ENCODE peak calls at places on chromosomes 12 and 14, in six cellular contexts. H, U, G, M, E and N are unnamed samples.

GRCh38 chr14:61322799-61323290 is 1.5 kb downstream of the PRKCH start:
- DNase-seq in E (no peak), M (no peak), U (no peak), G (peak), H (peak), N (no peak)

GRCh38 chr14:53331247-53331646 is 178.1 kb upstream of the DDHD1 start:
- DNase-seq in E (no peak), G (no peak), U (no peak), H (no peak), M (no peak), N (no peak)

GRCh38 chr14:74882103-74882920 is 596 bp downstream of the DLST start:
- DNase-seq in G (peak), H (peak), E (peak), M (no peak), U (no peak), N (no peak)

GRCh38 chr12:50344245-50344644 is 52.2 kb downstream of the FAM186A start:
- DNase-seq in G (no peak), E (no peak), U (no peak), M (no peak), H (no peak), N (no peak)

GRCh38 chr12:94098466-94098865 is 49.9 kb upstream of the PLXNC1 start:
- DNase-seq in G (no peak), U (no peak), M (no peak), H (no peak), E (no peak), N (no peak)

GRCh38 chr12:45276154-45276553 is 60.3 kb downstream of the ANO6 start:
- DNase-seq in E (no peak), G (no peak), M (no peak), U (no peak), H (no peak), N (no peak)

GRCh38 chr12:15931590-15932053 is 20.5 kb downstream of the DERA start:
- DNase-seq in M (no peak), E (no peak), G (peak), U (no peak), H (no peak), N (no peak)

GRCh38 chr12:65740506-65740872 is 83.8 kb upstream of the HMGA2 start:
- DNase-seq in E (no peak), U (no peak), H (no peak), M (no peak), G (no peak), N (no peak)

GRCh38 chr12:2154050-2154449 is 101.3 kb downstream of the CACNA1C start:
- DNase-seq in H (no peak), U (no peak), G (no peak), E (no peak), M (no peak), N (no peak)

GRCh38 chr14:67420102-67420739 is 8.3 kb upstream of the PLEK2 start:
- DNase-seq in H (no peak), G (no peak), E (no peak), U (no peak), M (no peak), N (no peak)

GRCh38 chr12:109497675-109498074 is 20.2 kb downstream of the UBE3B start:
- DNase-seq in E (no peak), U (no peak), H (no peak), G (no peak), M (no peak), N (no peak)

GRCh38 chr14:92847220-92848148 is 53.4 kb downstream of the GOLGA5 start:
- DNase-seq in H (no peak), U (no peak), G (no peak), M (no peak), E (no peak), N (no peak)

GRCh38 chr12:104463371-104463770 is 6.6 kb downstream of the CHST11 start:
- DNase-seq in U (no peak), E (no peak), H (no peak), M (no peak), G (no peak), N (no peak)

GRCh38 chr12:7935773-7936581 is at the start of gene SLC2A3:
- DNase-seq in G (peak), H (no peak), E (peak), U (no peak), M (no peak), N (peak)

GRCh38 chr14:92603309-92604257 is 90.0 kb downstream of the RIN3 start:
- DNase-seq in U (no peak), E (no peak), M (no peak), H (peak), G (peak), N (no peak)

GRCh38 chr12:27521981-27522380 is 2.0 kb upstream of the PPFIBP1 start:
- DNase-seq in M (no peak), G (no peak), U (no peak), H (no peak), E (no peak), N (no peak)

GRCh38 chr12:62082448-62082847 is 177.8 kb upstream of the USP15 start:
- DNase-seq in H (no peak), U (no peak), G (no peak), E (no peak), M (no peak), N (no peak)

GRCh38 chr12:47965581-47965980 is 2.2 kb downstream of the TMEM106C start:
- DNase-seq in E (no peak), H (no peak), M (no peak), G (no peak), U (no peak), N (no peak)

GRCh38 chr14:75226755-75227544 is 50.5 kb upstream of the TMED10 start:
- DNase-seq in H (no peak), E (no peak), U (no peak), G (no peak), M (no peak), N (no peak)

GRCh38 chr12:78928200-78929074 is 63.9 kb downstream of the SYT1 start:
- DNase-seq in U (no peak), E (no peak), H (no peak), M (no peak), G (peak), N (no peak)

GRCh38 chr12:124917135-124917840 is 2.8 kb upstream of the UBC start:
- DNase-seq in G (peak), H (peak), M (peak), E (peak), U (peak), N (peak)
- TF ChIP-seq CTCF in G (no peak), H (no peak), M (no peak), E (no peak), U (no peak), N (no peak)

DNA sequence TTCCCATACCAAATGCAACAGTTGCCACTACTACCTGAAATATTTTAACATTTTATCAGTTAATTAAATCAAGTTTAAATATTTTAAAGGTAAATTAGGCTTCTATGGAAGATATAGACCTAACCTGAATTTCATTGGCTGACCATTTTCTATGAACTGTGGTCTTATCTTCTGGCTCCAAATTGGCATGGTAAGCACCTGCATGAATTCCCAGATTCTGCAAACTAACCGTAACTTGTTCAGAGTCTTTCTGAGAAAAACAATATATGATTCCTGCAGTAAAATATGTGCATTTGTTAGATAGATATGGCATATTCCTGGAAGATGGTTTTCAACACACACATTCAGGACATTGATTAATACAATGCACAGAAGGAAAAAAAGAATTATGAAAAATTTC is 25.9 kb downstream of the RECQL start:
- DNase-seq in G (no peak), H (no peak), M (no peak), U (no peak), E (no peak), N (no peak)
- TF ChIP-seq CTCF in G (no peak), H (no peak), M (no peak), U (no peak), E (no peak), N (no peak)

GRCh38 chr12:132429932-132430643 is 59.9 kb upstream of the FBRSL1 start:
- DNase-seq in M (peak), G (peak), U (no peak), H (peak), E (no peak), N (peak)
- TF ChIP-seq CTCF in M (no peak), G (no peak), U (no peak), H (no peak), E (no peak), N (no peak)

DNA sequence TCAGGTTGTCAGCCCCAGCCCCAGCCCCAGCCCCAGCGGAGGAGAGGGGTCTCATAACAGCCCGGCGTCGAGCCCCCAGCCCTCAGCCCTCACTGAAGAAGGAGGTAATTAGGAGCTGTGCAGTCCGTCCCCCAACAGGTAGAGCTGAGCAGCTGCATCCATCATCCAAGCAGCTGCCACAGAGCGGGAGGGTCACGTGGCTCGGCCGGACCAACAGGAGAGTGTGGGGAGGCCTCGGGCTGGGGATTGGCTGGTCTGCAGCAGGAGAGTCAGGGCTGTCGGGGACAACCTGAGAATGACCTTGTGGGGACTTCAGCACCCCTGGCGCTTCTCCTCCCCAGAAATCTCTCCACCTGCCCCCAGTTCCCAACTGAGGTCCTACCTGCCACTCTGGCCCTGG is 29.6 kb downstream of the SMUG1 start:
- DNase-seq in G (no peak), M (no peak), U (no peak), E (no peak), H (peak), N (peak)
- TF ChIP-seq CTCF in G (no peak), M (no peak), U (no peak), E (no peak), H (no peak), N (no peak)

DNA sequence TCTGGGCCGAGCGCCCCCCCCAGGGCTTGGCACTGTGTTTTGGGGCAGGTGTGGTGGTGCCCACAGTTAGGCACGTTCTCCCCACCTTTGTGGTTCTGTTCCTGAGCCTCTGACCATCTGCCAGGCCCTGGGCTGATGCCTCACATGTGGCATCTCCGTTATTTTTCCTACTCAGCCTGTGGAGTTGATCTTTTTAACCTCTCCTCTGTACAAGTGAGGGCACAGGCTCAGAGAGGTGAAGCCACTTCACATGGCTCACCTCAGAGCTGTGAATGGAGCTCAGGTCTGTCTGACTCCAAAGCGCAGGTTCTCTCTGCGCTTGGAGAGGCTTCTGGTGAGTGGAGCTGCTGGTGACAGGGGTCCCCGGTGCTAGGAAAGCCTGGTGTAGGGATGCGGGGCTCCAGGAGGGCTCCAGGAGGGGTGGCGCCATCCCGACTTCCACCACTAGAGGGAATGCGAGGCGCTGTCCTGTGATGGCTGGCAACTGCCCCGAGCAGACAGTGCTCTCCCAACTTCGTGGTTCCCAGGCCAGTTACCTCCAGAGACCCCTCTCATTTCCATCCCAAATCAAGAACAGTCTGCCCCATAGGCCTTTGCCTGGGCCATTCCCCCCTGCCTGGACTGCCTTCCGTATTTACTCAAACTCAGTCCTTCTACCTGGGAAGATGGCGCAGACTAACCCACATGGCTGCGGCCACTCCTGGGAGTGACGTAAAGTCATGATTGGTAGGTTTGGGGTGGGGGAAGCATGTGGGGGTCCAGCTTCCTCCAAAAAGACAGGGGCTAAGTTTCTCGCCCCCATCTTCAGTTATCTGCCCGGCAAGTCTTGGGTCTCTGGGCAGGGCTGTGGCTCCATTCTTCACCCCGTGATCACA is 9.9 kb downstream of the BCL7A start:
- DNase-seq in M (peak), E (no peak), U (no peak), G (peak), H (peak), N (peak)
- TF ChIP-seq CTCF in M (peak), E (peak), U (peak), G (peak), H (peak), N (peak)

DNA sequence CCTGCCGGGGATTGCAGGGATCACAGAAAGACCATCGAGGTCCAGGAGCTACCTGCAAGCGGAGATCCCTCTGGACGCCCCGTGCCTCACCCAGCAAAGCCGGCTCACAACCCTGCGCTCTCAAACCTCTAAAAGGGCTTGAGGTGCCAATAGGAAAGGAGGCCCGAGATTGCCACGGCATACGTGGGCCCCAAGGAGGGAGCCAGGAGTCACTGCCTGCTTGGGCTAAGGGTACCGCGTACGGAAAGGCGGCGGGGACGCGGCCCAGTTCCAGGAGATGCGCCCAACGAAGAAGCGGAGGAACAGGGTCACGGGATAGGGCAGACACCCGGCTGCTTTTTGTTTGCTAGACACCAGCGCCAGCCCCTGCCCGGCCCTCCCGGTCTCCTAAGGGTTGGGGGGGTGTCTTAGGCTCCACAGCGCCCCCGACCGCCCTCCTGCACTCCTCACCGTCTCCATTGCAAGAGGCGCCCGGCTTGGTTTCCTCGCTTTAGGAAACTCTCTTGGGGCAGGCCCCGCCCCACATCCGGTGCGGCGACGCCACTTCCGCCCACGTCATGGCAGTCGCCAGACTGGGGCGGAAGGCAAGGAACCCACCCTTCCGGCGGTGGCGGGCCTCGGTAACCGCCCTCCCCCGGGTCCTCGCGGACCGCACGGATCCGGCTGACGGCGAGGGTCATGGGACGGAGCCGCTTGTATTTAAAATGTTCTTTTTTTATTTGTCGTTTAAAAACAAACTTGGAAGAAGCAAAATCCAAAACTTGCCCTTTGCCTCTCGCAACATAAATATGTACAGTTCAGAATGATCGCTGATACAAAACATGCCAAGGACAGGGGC is at the start of gene PRKAG1:
- DNase-seq in G (peak), U (peak), E (peak), M (peak), H (peak), N (peak)
- TF ChIP-seq CTCF in G (peak), U (peak), E (peak), M (no peak), H (peak), N (peak)